ENCODE peak calls at places on chromosomes 3 and 15, in four cellular contexts. M, P, A and X are unnamed samples.

GRCh38 chr3:147356909-147357733 is 49.2 kb downstream of the ZIC4 start:
- DNase-seq in M (no peak), P (no peak), A (no peak), X (no peak)

GRCh38 chr3:48962939-48963338 is 27.1 kb upstream of the P4HTM start:
- DNase-seq in M (no peak), P (no peak), A (no peak), X (no peak)

GRCh38 chr15:51846066-51846462 is 16.6 kb downstream of the TMOD3 start:
- DNase-seq in M (no peak), P (no peak), A (no peak), X (no peak)

GRCh38 chr3:133437391-133438093 is 37.7 kb downstream of the BFSP2 start:
- DNase-seq in M (peak; percentile 74), P (peak; percentile 61), A (no peak), X (no peak)

GRCh38 chr15:39235084-39235795 is 345.6 kb upstream of the THBS1 start:
- DNase-seq in M (peak; percentile 25), P (no peak), A (no peak), X (peak; percentile 51)

GRCh38 chr3:64405211-64405818 is 180.0 kb upstream of the PRICKLE2 start:
- DNase-seq in M (no peak), P (peak; percentile 71), A (no peak), X (no peak)

GRCh38 chr3:193563999-193564398 is 9.3 kb upstream of the ATP13A4 start:
- DNase-seq in M (no peak), P (peak; percentile 2), A (no peak), X (no peak)

GRCh38 chr15:64356443-64357040 is 569 bp upstream of the CSNK1G1 start:
- DNase-seq in M (no peak), P (peak; percentile 96), A (no peak), X (peak; percentile 88)

GRCh38 chr3:183825380-183826161 is at the start of gene MAP6D1:
- DNase-seq in M (peak; percentile 42), P (peak; percentile 43), A (peak; percentile 68), X (peak; percentile 97)

GRCh38 chr15:69145694-69146492 is 14.5 kb upstream of the GLCE start:
- DNase-seq in M (no peak), P (peak; percentile 54), A (no peak), X (no peak)

GRCh38 chr15:42100021-42100800 is 5.8 kb upstream of the PLA2G4D start:
- DNase-seq in M (peak; percentile 43), P (peak; percentile 17), A (no peak), X (peak; percentile 73)

GRCh38 chr15:72269739-72270138 is 2.6 kb downstream of the PARP6 start:
- DNase-seq in M (no peak), P (no peak), A (no peak), X (no peak)

GRCh38 chr15:72272213-72272996 is at the start of gene PARP6:
- DNase-seq in M (peak; percentile 99), P (peak; percentile 99), A (peak; percentile 96), X (peak; percentile 100)

GRCh38 chr15:72271221-72271620 is 1.1 kb downstream of the PARP6 start:
- DNase-seq in M (no peak), P (no peak), A (no peak), X (no peak)

GRCh38 chr15:72271895-72272212 is 500 bp downstream of the PARP6 start:
- DNase-seq in M (peak; percentile 36), P (peak; percentile 21), A (no peak), X (peak; percentile 77)

DNA sequence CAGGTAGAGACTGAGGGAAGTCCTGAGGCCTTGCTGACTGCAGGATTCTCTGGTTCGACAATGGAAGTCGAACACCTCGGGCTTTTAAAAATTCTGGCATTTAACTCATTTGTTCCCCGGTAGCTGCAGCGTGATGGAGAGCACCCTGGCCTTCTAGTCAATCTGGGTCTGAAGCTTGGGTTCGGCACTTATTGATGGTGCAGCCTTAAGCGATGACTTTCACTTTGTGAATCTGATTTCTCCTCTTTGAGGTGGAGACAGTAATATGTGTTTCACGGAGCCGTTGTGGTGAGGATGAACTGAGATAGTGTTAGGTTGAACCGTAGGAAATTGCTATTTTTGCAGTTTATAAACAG is 621 bp upstream of the PARP6 start:
- DNase-seq in M (no peak), P (no peak), A (no peak), X (no peak)
- H3K27ac ChIP-seq in M (no peak overlapping the region), P (peak overlapping the region; percentile 41), A (peak overlapping the region; percentile 38), X (peak overlapping the region; percentile 53)

DNA sequence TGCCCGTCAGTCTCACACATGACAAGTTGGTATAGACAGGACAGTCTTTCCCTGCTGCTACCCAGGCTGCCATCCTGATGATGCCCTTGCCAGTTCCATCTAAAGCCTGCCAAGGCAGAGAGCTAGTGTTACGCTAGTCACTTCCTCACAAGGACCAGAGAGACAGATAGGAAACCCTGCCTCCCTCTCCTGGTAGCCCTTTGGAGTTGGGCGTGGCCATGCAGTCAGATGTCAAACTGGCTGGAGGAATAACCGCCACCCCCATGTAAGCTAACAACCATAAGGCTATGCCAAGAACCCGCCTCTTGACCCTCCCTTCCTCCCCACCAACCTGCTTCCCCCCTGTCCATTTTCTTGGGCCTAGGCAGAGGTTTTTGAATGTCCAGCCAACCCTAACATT is 2.8 kb downstream of the TMEM115 start:
- DNase-seq in M (no peak), P (peak; percentile 25), A (no peak), X (no peak)
- H3K4me3 ChIP-seq in M (peak overlapping the region; percentile 63), P (no peak overlapping the region), A (peak overlapping the region; percentile 99), X (peak overlapping the region; percentile 92)

GRCh38 chr3:8681349-8681748 is 36.8 kb upstream of the SSUH2 start:
- DNase-seq in M (no peak), P (no peak), A (no peak), X (no peak)
- H3K27ac ChIP-seq in M (no peak overlapping the region), P (no peak overlapping the region), A (no peak overlapping the region), X (no peak overlapping the region)

GRCh38 chr15:92806763-92807162 is 93.4 kb upstream of the CHD2 start:
- DNase-seq in M (no peak), P (no peak), A (no peak), X (no peak)
- H3K4me3 ChIP-seq in M (no peak overlapping the region), P (no peak overlapping the region), A (no peak overlapping the region), X (no peak overlapping the region)

GRCh38 chr3:142907996-142908395 is 19.1 kb upstream of the PCOLCE2 start:
- DNase-seq in M (no peak), P (no peak), A (no peak), X (no peak)

GRCh38 chr3:142913432-142913831 is 24.5 kb upstream of the PCOLCE2 start:
- DNase-seq in M (no peak), P (no peak), A (no peak), X (no peak)

GRCh38 chr3:142912440-142913172 is 23.7 kb upstream of the PCOLCE2 start:
- DNase-seq in M (no peak), P (no peak), A (no peak), X (no peak)

GRCh38 chr3:142910280-142910679 is 21.4 kb upstream of the PCOLCE2 start:
- DNase-seq in M (no peak), P (no peak), A (no peak), X (peak; percentile 56)

DNA sequence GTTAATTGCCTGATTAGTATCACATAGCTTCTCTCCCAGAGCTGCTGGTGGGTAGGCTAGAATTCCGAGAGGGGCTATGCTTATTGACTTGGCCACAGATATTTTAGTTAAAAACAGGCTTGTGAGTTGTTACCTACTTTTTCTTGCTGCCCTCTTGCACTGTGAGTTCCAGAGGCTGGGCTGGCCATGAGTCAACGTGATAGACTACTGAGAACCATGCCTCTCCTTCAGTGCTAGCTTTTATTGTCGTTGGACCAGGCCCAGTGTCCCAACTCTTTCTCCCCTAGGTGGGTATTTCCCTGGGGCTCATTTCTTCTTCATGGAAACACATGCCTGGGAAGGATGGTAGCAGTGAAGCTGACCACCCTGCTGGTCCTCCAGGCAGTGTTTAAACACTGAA is 20.4 kb upstream of the PCOLCE2 start:
- DNase-seq in M (no peak), P (no peak), A (no peak), X (peak; percentile 64)
- H3K27ac ChIP-seq in M (no peak overlapping the region), P (no peak overlapping the region), A (no peak overlapping the region), X (no peak overlapping the region)

GRCh38 chr3:101802179-101802578 is 23.2 kb downstream of the NXPE3 start:
- DNase-seq in M (no peak), P (no peak), A (no peak), X (no peak)
- H3K4me3 ChIP-seq in M (no peak overlapping the region), P (no peak overlapping the region), A (no peak overlapping the region), X (no peak overlapping the region)

GRCh38 chr3:70067860-70068479 is 68.4 kb downstream of the SAMMSON start:
- DNase-seq in M (no peak), P (peak; percentile 58), A (no peak), X (no peak)

GRCh38 chr3:70072180-70072579 is 72.6 kb downstream of the SAMMSON start:
- DNase-seq in M (peak; percentile 12), P (no peak), A (no peak), X (no peak)

GRCh38 chr3:70071138-70071537 is 71.6 kb downstream of the SAMMSON start:
- DNase-seq in M (no peak), P (no peak), A (no peak), X (no peak)

GRCh38 chr3:70072754-70073153 is 73.2 kb downstream of the SAMMSON start:
- DNase-seq in M (no peak), P (no peak), A (no peak), X (no peak)

GRCh38 chr3:70069557-70069956 is 70.0 kb downstream of the SAMMSON start:
- DNase-seq in M (no peak), P (no peak), A (no peak), X (no peak)
- H3K27ac ChIP-seq in M (no peak overlapping the region), P (no peak overlapping the region), A (no peak overlapping the region), X (no peak overlapping the region)

GRCh38 chr3:105866656-105867653 is 1.9 kb downstream of the CBLB start:
- DNase-seq in M (peak; percentile 89), P (peak; percentile 67), A (no peak), X (no peak)
- H3K4me3 ChIP-seq in M (peak overlapping the region; percentile 97), P (peak overlapping the region; percentile 91), A (peak overlapping the region; percentile 91), X (peak overlapping the region; percentile 79)

DNA sequence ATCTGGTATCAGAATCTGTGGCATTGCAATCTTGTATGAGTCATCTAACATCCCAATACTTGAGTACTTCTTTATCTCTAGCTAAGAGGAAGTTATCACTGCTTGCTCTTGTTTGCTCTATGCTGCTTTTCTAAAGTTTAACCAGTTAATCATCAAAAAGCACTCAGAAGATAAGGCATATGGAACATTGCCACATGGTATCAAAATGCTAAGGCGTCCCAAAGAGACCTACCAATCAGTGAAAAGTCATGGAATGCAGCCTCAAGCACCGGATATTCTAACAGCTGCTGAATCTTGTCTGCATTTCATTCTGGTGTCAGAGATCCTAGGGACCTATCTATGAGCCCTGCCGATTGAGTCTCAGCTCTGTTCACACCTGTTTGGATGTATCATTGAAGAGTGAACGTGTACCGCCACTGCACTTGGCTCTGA is 192.8 kb downstream of the ARPP21 start:
- DNase-seq in M (no peak), P (peak; percentile 33), A (no peak), X (peak; percentile 62)
- H3K27ac ChIP-seq in M (no peak overlapping the region), P (no peak overlapping the region), A (no peak overlapping the region), X (no peak overlapping the region)